ENCODE peak calls at places on chromosomes 16 and 17, in seven cellular contexts. N is glutamatergic neuron, L is Calu3, S is AG09319, T is neural crest cell, Q is Caco-2, E is prostate gland. H is an unnamed sample.
A peak's percentile ranks its signal among the peaks of the same experiment; 100 is the strongest.

GRCh38 chr16:2209258-2210008 is 1.2 kb downstream of the BRICD5 start:
- DNase-seq in S (no peak), Q (no peak), N (no peak), T (no peak), E (no peak), L (no peak), H (no peak)

GRCh38 chr17:59746849-59747445 is 39.5 kb downstream of the VMP1 start:
- DNase-seq in L (no peak), T (no peak), N (no peak), S (no peak), E (no peak), Q (no peak), H (no peak)

GRCh38 chr17:41589301-41589700 is 2.6 kb upstream of the KRT14 start:
- DNase-seq in L (no peak), N (no peak), Q (no peak), S (no peak), E (no peak), T (no peak), H (no peak)

GRCh38 chr17:18379246-18380146 is 1.9 kb downstream of the EVPLL start:
- DNase-seq in E (no peak), S (no peak), T (no peak), Q (peak; percentile 32), N (no peak), L (no peak), H (no peak)

GRCh38 chr17:41728056-41728455 is 6.4 kb downstream of the HAP1 start:
- DNase-seq in T (no peak), E (no peak), N (peak; percentile 29), Q (no peak), S (no peak), L (no peak), H (no peak)

GRCh38 chr17:68777243-68777855 is 176.2 kb upstream of the FAM20A start:
- DNase-seq in T (peak; percentile 72), S (peak; percentile 76), N (peak; percentile 27), Q (peak; percentile 50), E (peak; percentile 32), L (peak; percentile 59), H (no peak)

GRCh38 chr17:1830288-1830687 is 483 bp downstream of the RPA1 start:
- DNase-seq in Q (no peak), N (no peak), E (peak; percentile 9), L (peak; percentile 4), T (peak; percentile 3), S (no peak), H (no peak)

GRCh38 chr17:40931311-40931710 is 6.1 kb downstream of the KRT23 start:
- DNase-seq in S (no peak), T (no peak), N (no peak), Q (no peak), E (no peak), L (no peak), H (no peak)

GRCh38 chr16:57473176-57473840 is 10.8 kb downstream of the POLR2C start:
- DNase-seq in E (no peak), S (no peak), L (no peak), T (no peak), Q (no peak), N (no peak), H (no peak)

GRCh38 chr17:80931421-80932265 is 60.0 kb upstream of the CHMP6 start:
- DNase-seq in S (peak; percentile 28), N (no peak), L (no peak), E (no peak), Q (no peak), T (no peak), H (no peak)

GRCh38 chr16:88476817-88477397 is 23.8 kb downstream of the ZFPM1 start:
- DNase-seq in E (no peak), N (no peak), L (no peak), T (no peak), S (no peak), Q (no peak), H (no peak)

GRCh38 chr16:88477631-88478030 is 24.6 kb downstream of the ZFPM1 start:
- DNase-seq in S (no peak), T (no peak), L (no peak), E (no peak), N (no peak), Q (no peak), H (no peak)

GRCh38 chr16:88478115-88478514 is 25.0 kb downstream of the ZFPM1 start:
- DNase-seq in S (no peak), T (no peak), L (no peak), Q (no peak), N (no peak), E (no peak), H (no peak)

GRCh38 chr16:88479795-88480760 is 27.0 kb downstream of the ZFPM1 start:
- DNase-seq in N (no peak), T (no peak), S (no peak), E (no peak), Q (no peak), L (no peak), H (no peak)

GRCh38 chr16:88478889-88479794 is 26.1 kb downstream of the ZFPM1 start:
- DNase-seq in Q (no peak), T (no peak), S (no peak), E (no peak), N (no peak), L (no peak), H (no peak)
- TF ChIP-seq CTCF in Q (no peak), T (no peak), S (no peak), E (no peak), N (no peak), L (no peak), H (no peak)

GRCh38 chr17:12667299-12667958 is 1.7 kb downstream of the MYOCD start:
- DNase-seq in T (no peak), S (peak; percentile 23), E (no peak), N (no peak), L (peak; percentile 38), Q (peak; percentile 42), H (peak; percentile 25)
- TF ChIP-seq CTCF in T (peak; percentile 67), S (peak; percentile 55), E (peak; percentile 57), N (peak; percentile 9), L (no peak), Q (peak; percentile 20), H (peak; percentile 78)

DNA sequence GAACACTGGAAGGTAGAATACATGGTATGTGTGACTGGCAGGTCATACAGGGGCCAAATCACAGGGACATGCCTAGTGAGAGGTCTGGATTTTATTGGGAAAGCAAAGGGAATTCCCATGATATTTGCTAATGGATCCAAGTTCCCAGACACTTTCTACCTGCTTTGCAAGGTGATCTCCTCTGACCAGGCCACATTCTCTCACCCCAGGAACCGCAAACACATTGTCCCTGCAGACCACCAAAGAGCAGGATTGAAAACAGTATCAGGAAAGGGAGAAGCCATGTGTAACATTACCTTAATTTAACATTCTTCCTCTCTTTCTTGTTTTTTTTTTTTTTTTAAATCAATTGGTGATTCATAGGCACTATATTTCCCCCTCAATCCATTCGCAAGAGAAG is 155.2 kb upstream of the CCL2 start:
- DNase-seq in Q (no peak), T (no peak), N (no peak), S (no peak), E (no peak), L (no peak), H (no peak)
- TF ChIP-seq CTCF in Q (no peak), T (no peak), N (no peak), S (no peak), E (no peak), L (no peak), H (no peak)

GRCh38 chr16:27492588-27492979 is 57.1 kb downstream of the GTF3C1 start:
- DNase-seq in S (no peak), T (no peak), Q (no peak), E (no peak), L (no peak), N (no peak), H (no peak)
- TF ChIP-seq CTCF in S (no peak), T (no peak), Q (no peak), E (no peak), L (no peak), N (no peak), H (no peak)

DNA sequence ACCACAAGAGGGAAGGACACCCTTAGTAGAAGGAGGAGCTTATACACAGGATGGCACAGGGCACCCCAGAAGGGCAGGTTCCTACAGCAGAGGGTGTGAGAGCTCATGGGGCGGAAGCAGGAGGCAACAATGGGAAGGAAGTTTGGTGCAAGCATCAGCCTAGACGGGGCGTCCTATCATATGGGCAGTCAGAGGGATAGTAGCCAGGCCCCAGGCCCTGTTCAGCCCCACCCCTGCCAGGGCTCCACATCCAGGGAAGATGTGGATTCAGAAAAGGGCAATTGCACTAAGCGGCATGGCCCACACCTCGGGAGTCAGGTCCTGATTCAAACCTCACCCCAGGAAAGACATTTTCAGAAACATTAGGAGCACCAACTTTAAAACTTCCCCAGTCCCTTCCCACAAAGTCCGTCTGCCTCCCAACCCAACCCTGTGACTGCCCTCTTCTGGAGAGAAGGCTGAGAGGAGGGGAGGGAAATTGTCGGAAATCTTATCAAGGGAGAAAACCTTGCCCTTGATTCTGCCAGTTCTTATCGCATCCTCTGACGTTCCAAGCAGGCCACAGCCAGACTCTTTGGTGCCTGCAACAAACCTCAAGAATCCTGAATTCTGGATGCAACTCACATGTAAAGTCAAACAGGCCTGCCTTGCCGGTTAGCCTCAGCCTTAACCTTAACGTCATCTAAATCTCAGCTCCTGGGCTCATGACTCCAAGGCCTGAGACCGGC is 198.8 kb upstream of the CDH5 start:
- DNase-seq in L (no peak), S (no peak), N (no peak), E (no peak), T (no peak), Q (no peak), H (no peak)
- TF ChIP-seq CTCF in L (no peak), S (no peak), N (no peak), E (no peak), T (no peak), Q (peak; percentile 20), H (peak; percentile 35)

DNA sequence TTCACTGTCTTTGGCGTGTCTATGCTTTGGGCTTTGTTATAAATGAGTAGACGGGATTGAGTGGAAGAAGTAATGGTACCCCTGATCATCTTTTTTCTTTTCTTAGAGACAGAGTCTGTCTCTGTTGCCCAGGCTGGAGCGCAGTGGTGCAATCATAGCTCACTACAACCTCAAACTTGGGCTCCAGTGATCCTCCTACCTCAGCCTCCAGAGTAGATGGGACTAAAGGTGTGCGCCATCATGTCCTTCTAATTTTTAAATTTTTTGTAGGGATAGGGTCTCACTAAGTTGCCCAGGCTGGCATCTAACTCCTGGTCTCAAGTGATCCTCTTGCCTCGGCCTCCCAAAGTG is 14.9 kb upstream of the GPRC5B start:
- DNase-seq in Q (no peak), N (no peak), T (no peak), E (no peak), L (no peak), S (no peak), H (no peak)
- TF ChIP-seq CTCF in Q (no peak), N (peak; percentile 47), T (no peak), E (no peak), L (no peak), S (no peak), H (no peak)

GRCh38 chr16:8865145-8865882 is 3.5 kb downstream of the CARHSP1 start:
- DNase-seq in T (no peak), N (no peak), L (no peak), E (no peak), Q (no peak), S (no peak), H (no peak)

GRCh38 chr16:8863594-8864424 is 5.0 kb downstream of the CARHSP1 start:
- DNase-seq in N (no peak), S (no peak), Q (peak; percentile 94), L (peak; percentile 84), T (no peak), E (no peak), H (no peak)

GRCh38 chr16:8866118-8866883 is 2.5 kb downstream of the CARHSP1 start:
- DNase-seq in L (peak; percentile 38), S (no peak), E (peak; percentile 37), Q (peak; percentile 63), N (peak; percentile 80), T (peak; percentile 57), H (peak; percentile 37)

GRCh38 chr16:8862309-8863130 is 6.3 kb downstream of the CARHSP1 start:
- DNase-seq in N (no peak), S (no peak), Q (no peak), T (no peak), E (no peak), L (no peak), H (no peak)

GRCh38 chr16:8864480-8864879 is 4.3 kb downstream of the CARHSP1 start:
- DNase-seq in L (no peak), Q (no peak), N (no peak), E (no peak), S (no peak), T (no peak), H (no peak)
- TF ChIP-seq CTCF in L (no peak), Q (no peak), N (no peak), E (no peak), S (no peak), T (no peak), H (no peak)

H was measured in LNCaP clone FGC.